ENCODE peak calls at places on chromosomes 16 and 17, in five cellular contexts. V is GM12878, G is K562, O is SK-N-SH, K is IMR-90. R is an unnamed sample.

GRCh38 chr17:80768936-80769335 is 222.7 kb upstream of the CHMP6 start:
- DNase-seq in G (no peak), K (no peak), V (no peak), O (no peak), R (no peak)

GRCh38 chr17:56557682-56558081 is 35.8 kb upstream of the NOG start:
- DNase-seq in V (no peak), K (no peak), G (no peak), O (no peak), R (no peak)

GRCh38 chr16:3023415-3023668 is 400 bp downstream of the HCFC1R1 start:
- DNase-seq in K (peak; percentile 66), G (peak; percentile 68), V (no peak), O (no peak), R (no peak)

GRCh38 chr16:73616186-73616585 is 568.3 kb upstream of the ZFHX3 start:
- DNase-seq in G (peak; percentile 3), V (no peak), K (no peak), O (no peak), R (no peak)

GRCh38 chr17:78960945-78961344 is 18.8 kb downstream of the LGALS3BP start:
- DNase-seq in V (no peak), K (no peak), O (no peak), G (no peak), R (peak; percentile 46)

GRCh38 chr17:7982171-7982570 is 20.2 kb upstream of the GUCY2D start:
- DNase-seq in V (no peak), O (no peak), K (peak; percentile 78), G (no peak), R (no peak)

GRCh38 chr17:33492082-33492481 is 199.0 kb upstream of the ASIC2 start:
- DNase-seq in O (no peak), K (no peak), V (no peak), G (no peak), R (no peak)

GRCh38 chr17:66542183-66542966 is 240.0 kb downstream of the PRKCA start:
- DNase-seq in G (peak; percentile 18), K (peak; percentile 53), O (peak; percentile 50), V (peak; percentile 62), R (no peak)

GRCh38 chr16:64983983-64984382 is 137.9 kb downstream of the CDH11 start:
- DNase-seq in K (peak; percentile 89), O (peak; percentile 32), V (no peak), G (peak; percentile 5), R (peak; percentile 5)

GRCh38 chr16:85461814-85462404 is 151.2 kb upstream of the GSE1 start:
- DNase-seq in V (no peak), K (peak; percentile 50), O (peak; percentile 80), G (peak; percentile 91), R (no peak)

GRCh38 chr17:75625813-75626486 is 7.3 kb upstream of the SMIM5 start:
- DNase-seq in G (peak; percentile 66), V (no peak), K (peak; percentile 4), O (peak; percentile 92), R (peak; percentile 56)

GRCh38 chr16:27238016-27238587 is 30.5 kb downstream of the NSMCE1 start:
- DNase-seq in G (peak; percentile 56), K (no peak), O (no peak), V (no peak), R (no peak)

DNA sequence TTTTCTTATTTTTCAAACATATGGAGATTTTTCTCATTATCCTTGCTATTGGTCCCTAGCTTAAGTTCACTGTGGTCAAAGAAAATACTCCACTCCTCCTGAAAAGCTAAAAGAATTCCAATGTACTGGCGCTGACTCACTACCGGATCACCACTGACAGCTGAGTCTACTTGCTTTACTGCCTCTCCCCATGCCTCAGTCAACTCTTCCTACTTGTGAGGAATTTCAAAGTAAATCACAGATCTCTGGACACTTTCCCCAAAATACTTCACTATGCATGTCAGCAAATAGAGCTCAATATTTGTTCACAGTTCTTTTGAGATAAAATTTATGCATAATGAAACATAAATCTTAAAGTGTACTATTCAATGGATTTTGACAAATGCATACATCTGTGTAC is 8.4 kb downstream of the B9D1 start:
- DNase-seq in K (peak; percentile 94), G (no peak), V (no peak), O (no peak), R (no peak)
- TF ChIP-seq MXI1 in K (peak; percentile 58), G (no peak), V (no peak), O (no peak), R (no peak)

DNA sequence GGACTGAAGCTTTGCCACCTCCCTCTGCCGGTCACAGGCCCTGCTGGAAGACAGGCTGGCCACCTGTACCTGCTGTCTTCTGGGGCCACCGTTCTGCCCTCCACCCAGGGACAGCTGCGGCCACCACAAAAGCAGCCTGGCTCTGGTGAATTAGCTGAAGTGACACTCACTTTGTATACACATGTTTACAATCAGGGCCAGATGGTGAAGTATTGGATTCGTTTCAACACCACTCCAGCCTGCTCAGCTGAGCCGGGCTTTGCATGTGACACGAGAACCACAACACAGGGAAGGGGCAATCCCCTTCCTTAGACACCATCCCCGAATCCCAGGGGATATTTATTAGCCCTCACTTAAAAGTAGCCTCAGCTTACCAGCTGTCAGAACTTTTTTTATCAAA is 191.5 kb upstream of the RPL38 start:
- DNase-seq in K (no peak), O (peak; percentile 85), G (no peak), V (no peak), R (no peak)
- TF ChIP-seq MXI1 in K (no peak), O (peak; percentile 94), G (no peak), V (no peak), R (no peak)

DNA sequence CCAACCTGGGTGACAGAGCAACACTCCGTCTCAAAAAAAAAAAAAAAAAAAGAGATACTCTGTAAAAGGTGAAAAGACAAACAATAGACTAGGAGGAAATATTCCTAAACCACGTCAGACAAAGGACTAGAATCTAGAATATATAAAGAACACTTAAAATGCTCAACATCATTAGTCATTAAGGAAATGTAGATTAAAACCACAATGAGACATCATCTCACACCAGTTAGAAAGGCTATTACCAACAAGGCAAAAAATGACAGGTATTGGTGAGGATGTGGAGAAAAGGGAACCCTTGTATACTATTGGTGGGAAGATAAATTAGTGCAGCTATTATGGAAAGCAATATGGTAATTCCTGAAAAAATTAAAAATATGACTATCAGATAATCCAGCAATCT is 903.1 kb upstream of the SOX9 start:
- DNase-seq in G (no peak), O (no peak), K (no peak), V (no peak), R (no peak)
- TF ChIP-seq MXI1 in G (no peak), O (no peak), K (no peak), V (no peak), R (no peak)

DNA sequence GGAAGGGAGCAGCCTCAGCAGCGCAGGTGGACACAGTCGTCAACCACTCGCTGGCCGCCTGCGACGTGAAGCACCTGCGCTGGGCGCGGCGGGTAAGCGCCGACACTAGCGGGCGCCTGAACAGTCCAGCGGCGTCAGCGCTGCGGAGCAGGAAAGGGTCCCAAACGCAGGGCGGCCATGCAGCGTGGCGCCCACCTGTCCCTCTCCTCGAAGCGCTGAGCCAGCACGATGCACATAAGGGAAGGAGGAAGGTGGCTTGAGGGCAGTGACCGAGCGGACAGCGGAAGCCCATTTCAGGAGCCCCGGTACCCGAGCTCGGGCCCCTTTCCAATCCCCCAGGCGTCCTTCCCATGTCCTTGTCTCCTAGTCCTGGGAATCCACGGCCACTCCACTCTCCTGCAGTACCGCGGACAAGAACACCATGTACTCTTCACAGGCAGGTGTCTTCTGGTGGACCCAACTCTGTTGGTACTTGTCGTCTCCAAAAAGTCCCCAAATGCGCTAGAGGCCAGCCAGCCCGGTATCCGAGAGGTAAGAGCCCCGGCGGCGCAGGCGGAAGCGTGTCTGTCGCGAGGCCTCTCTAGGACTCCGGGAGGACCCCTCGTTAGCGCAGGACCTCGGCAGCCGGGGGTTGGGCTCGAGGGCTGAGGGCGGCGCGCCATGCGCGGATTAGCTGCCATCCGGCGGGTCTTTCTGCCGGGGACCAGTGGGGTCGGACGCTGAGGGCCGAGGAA is 14.4 kb downstream of the ZNF232 start:
- DNase-seq in K (no peak), G (no peak), O (peak; percentile 72), V (no peak), R (no peak)
- TF ChIP-seq MXI1 in K (no peak), G (no peak), O (no peak), V (no peak), R (no peak)

DNA sequence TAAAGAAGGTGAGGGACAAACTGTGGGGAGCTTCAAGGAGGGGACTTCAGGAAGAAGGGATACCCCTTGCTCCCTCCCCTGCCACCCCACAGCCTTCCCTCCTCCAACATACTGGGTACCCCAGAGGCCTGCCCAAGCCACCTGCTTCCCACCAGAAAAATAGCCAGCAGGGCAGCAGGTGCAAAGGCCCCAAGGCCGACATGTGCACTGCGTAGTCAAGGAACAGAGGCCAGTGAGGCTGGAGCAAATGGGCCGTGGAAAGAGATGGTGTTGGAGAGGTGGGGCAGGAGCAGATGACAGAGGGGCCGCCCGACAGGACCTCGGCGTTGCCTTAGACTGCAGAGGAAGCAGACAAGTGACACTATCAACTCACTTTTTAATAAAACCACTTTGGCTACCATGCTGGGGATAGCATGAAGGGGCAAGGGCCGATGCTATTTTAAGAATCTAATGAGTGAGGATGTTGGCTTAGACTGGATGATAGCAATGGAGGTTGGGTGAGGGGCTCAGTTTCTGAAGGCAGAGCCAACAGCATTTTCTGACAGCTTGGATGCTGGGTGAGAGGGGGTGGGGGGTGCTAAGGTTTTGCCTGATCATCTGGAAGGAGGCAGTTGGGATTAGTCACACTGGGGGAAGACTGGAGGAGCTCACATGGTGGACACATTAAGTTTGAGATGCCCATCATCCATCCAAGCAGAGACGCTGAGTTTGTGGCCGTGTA is 72.8 kb upstream of the TOB1 start:
- DNase-seq in K (no peak), G (no peak), O (no peak), V (no peak), R (no peak)
- TF ChIP-seq MXI1 in K (no peak), G (no peak), O (no peak), V (no peak), R (no peak)

GRCh38 chr17:47829870-47830269 is 1.5 kb downstream of the MRPL10 start:
- DNase-seq in K (no peak), O (no peak), G (no peak), V (no peak), R (no peak)
- TF ChIP-seq MXI1 in K (no peak), O (no peak), G (no peak), V (no peak), R (no peak)

DNA sequence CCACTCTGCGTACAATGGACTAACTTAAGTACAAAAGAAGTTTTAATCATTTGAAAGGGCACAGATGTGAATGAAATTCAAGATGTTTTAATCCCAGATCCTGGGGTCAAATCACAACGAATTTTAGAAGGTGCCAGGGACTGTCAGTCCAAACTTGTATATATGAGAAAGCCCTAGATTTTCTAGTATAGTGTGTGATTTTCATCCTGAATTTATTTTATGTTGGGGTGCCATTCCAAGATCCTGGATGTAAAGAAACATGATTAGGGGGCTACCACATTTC is 64.3 kb downstream of the TUBD1 start:
- DNase-seq in O (no peak), K (no peak), V (no peak), G (no peak), R (no peak)
- TF ChIP-seq MXI1 in O (no peak), K (no peak), V (no peak), G (no peak), R (no peak)

GRCh38 chr17:44555056-44555455 is 2.2 kb upstream of the FZD2 start:
- DNase-seq in O (no peak), G (peak; percentile 37), K (no peak), V (no peak), R (no peak)

GRCh38 chr17:44557653-44558285 is 485 bp downstream of the FZD2 start:
- DNase-seq in V (no peak), O (peak; percentile 79), G (no peak), K (peak; percentile 72), R (no peak)

GRCh38 chr17:44556854-44557606 is at the start of gene FZD2:
- DNase-seq in G (peak; percentile 93), K (peak; percentile 99), V (peak; percentile 64), O (peak; percentile 95), R (peak; percentile 58)

GRCh38 chr17:44558349-44559287 is 1.3 kb downstream of the FZD2 start:
- DNase-seq in G (no peak), O (no peak), K (peak; percentile 60), V (no peak), R (no peak)

GRCh38 chr17:44556114-44556853 is 1.0 kb upstream of the FZD2 start:
- DNase-seq in G (peak; percentile 66), K (peak; percentile 63), O (peak; percentile 67), V (peak; percentile 30), R (peak; percentile 15)
- TF ChIP-seq MXI1 in G (no peak), K (no peak), O (no peak), V (no peak), R (no peak)